ENCODE peak calls at places on chromosome 9, in four cellular contexts. O, N, K and T are unnamed samples. For H3K9me3, the result is how much of the 10 kb centered on the place peaks cover.

GRCh38 chr9:127826253-127826913 is 23.7 kb downstream of the FPGS start:
- DNase-seq in N (no peak), K (no peak), O (peak), T (no peak)

GRCh38 chr9:122978586-122978985 is 37.8 kb downstream of the RABGAP1 start:
- DNase-seq in K (no peak), N (no peak), O (no peak), T (no peak)

GRCh38 chr9:125991886-125992529 is 244.8 kb downstream of the PBX3 start:
- DNase-seq in N (no peak), O (no peak), K (no peak), T (no peak)

GRCh38 chr9:90808890-90809685 is 7.5 kb downstream of the SYK start:
- DNase-seq in K (no peak), N (no peak), O (no peak), T (no peak)

GRCh38 chr9:95724253-95724991 is 151.1 kb upstream of the ERCC6L2 start:
- DNase-seq in O (no peak), K (no peak), N (no peak), T (peak)

GRCh38 chr9:112711050-112711689 is 6.7 kb downstream of the INIP start:
- DNase-seq in N (no peak), K (no peak), O (no peak), T (peak)

GRCh38 chr9:108093773-108094675 is 604.5 kb upstream of the KLF4 start:
- DNase-seq in N (no peak), K (no peak), O (no peak), T (peak)

GRCh38 chr9:12884736-12885395 is 110.0 kb downstream of the LURAP1L start:
- DNase-seq in N (no peak), O (no peak), K (peak), T (peak)

GRCh38 chr9:36030871-36031270 is 5.8 kb upstream of the RECK start:
- DNase-seq in K (no peak), O (no peak), N (no peak), T (no peak)

GRCh38 chr9:106287108-106287631 is 575.8 kb upstream of the ZNF462 start:
- DNase-seq in N (no peak), K (no peak), O (peak), T (no peak)

DNA sequence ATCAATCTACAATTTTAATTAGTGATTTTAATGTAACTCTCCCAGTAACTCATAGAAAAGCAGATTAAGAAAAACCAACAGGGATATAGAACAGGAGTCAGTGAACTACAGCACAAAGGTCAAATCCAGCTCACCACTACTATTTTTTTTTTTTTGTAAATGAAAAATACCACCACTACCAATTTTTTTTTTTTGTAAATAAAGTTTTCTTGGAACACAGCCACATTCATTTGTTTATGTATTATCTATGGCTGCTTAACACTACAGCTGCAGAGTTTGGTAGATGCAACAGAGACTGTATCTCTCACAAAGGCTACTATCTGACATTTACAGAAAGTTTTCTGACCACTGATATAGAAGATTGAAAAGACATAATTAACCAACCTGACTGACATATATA is 11.7 kb downstream of the ZNF510 start:
- DNase-seq in O (no peak), K (no peak), N (no peak), T (no peak)
- H3K9me3 ChIP-seq in O (under half), K (under half), N (half or more), T (under half)

GRCh38 chr9:14372437-14373318 is 58.7 kb upstream of the NFIB start:
- DNase-seq in N (peak), K (peak), O (no peak), T (no peak)

GRCh38 chr9:14379280-14379679 is 65.3 kb upstream of the NFIB start:
- DNase-seq in O (no peak), N (no peak), K (no peak), T (no peak)

GRCh38 chr9:14373319-14373632 is 59.3 kb upstream of the NFIB start:
- DNase-seq in N (no peak), O (no peak), K (no peak), T (no peak)

GRCh38 chr9:14369011-14369410 is 55.1 kb upstream of the NFIB start:
- DNase-seq in O (no peak), K (no peak), N (no peak), T (no peak)

GRCh38 chr9:14373726-14374125 is 59.8 kb upstream of the NFIB start:
- DNase-seq in O (no peak), K (no peak), N (no peak), T (no peak)
- H3K4me3 ChIP-seq in O (no peak), K (no peak), N (no peak), T (no peak)

GRCh38 chr9:20271107-20271506 is 351.2 kb downstream of the MLLT3 start:
- DNase-seq in O (no peak), N (no peak), K (no peak), T (no peak)
- H3K9me3 ChIP-seq in O (under half), N (under half), K (under half), T (under half)

GRCh38 chr9:111037744-111038335 is 430 bp downstream of the LPAR1 start:
- DNase-seq in O (peak), N (peak), K (no peak), T (peak)

GRCh38 chr9:111039203-111039907 is 1.1 kb upstream of the LPAR1 start:
- DNase-seq in O (peak), K (no peak), N (no peak), T (peak)

GRCh38 chr9:111041902-111042301 is 3.6 kb upstream of the LPAR1 start:
- DNase-seq in K (no peak), O (no peak), N (no peak), T (no peak)

GRCh38 chr9:111038336-111039202 is at the start of gene LPAR1:
- DNase-seq in N (peak), K (peak), O (peak), T (peak)

DNA sequence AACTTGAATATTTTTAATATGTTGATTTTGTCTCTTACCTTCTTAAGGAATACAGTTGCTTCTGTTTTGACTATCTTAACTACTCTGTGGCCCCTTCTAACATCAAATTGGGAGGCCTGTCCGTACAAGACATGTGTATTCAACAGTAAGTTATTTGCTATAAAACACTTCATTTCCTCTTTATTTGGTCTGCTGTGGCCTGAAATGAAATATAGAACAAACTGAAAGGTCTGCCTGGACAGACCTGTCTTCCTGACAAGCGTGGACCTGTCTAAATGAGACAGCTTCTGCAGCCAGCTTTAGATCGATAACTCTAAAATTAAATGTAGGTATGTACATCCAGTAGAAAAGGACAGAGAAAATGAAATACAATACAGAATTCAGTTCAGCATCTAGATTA is 2.2 kb upstream of the LPAR1 start:
- DNase-seq in O (no peak), K (no peak), N (no peak), T (no peak)
- H3K4me3 ChIP-seq in O (no peak), K (no peak), N (no peak), T (no peak)

GRCh38 chr9:971901-972511 is 4.4 kb upstream of the DMRT3 start:
- DNase-seq in N (no peak), O (peak), K (no peak), T (peak)

GRCh38 chr9:967851-968641 is 8.4 kb upstream of the DMRT3 start:
- DNase-seq in N (no peak), O (no peak), K (no peak), T (no peak)

GRCh38 chr9:969310-969692 is 7.2 kb upstream of the DMRT3 start:
- DNase-seq in K (no peak), O (no peak), N (no peak), T (no peak)

GRCh38 chr9:970310-971002 is 6.0 kb upstream of the DMRT3 start:
- DNase-seq in O (peak), N (no peak), K (no peak), T (no peak)

GRCh38 chr9:969693-970309 is 6.7 kb upstream of the DMRT3 start:
- DNase-seq in K (no peak), N (no peak), O (peak), T (no peak)
- H3K9me3 ChIP-seq in K (under half), N (under half), O (under half), T (under half)

DNA sequence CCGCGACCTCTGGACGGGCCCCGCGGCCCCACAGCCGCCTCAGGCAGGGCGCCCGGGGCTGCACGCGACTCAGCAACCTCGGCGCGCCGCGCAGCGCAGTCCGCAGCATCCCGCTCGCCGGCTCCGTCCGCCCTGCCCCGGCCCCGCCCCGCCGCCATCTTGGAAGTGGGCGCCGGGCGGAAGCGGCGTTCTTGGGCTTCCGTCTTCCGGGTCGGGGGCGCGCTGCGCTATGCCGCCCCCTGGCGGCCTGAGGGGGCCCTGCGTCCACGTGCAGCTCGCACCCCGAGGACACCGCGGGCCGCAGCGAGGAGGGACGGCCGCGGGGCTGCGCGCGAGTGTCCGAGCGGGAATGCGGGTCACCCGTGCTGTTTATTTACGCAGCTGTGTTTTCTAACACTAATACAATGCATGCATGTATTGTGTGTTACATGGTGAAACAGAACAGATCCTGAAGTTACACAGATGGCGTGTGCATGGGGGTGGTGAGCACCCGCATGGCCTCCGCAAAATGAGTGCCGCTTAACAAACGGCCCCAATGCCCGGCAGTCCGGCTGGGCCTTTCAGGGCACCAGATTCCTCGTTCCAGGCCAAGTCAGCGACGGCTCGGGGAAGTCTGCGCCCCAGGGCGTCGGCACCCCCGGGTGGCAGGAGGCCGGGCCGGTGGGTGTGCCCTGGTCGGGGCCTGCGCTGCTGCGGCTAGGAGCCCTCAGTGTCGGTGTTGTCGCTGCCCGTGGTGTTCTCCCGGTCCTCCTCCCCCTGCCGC is at the start of gene DNLZ:
- DNase-seq in N (peak), O (peak), K (peak), T (peak)
- H3K4me3 ChIP-seq in N (peak), O (peak), K (peak), T (peak)

DNA sequence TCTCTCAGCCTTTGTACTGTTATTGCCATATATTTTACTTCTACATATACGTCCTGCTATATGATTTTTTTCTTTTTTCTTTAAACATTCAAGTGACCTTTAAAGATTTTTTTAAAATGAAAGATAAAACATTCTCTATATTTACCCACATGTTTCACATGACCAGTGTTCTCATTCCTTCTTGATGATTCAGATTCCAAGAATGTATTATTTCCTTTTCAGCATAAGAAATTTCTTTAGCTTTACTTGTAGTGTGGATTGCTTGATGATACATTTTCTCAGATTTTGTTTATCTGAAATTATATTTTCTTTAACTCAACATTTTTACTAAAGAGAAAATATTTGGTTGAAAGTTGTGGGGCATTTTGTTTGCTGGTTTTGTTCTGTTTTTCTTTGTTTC is 792.1 kb downstream of the BRINP1 start:
- DNase-seq in O (no peak), K (no peak), N (no peak), T (no peak)
- H3K9me3 ChIP-seq in O (under half), K (under half), N (under half), T (under half)

GRCh38 chr9:34664281-34665108 is 2.0 kb upstream of the CCL27 start:
- DNase-seq in K (no peak), N (peak), O (peak), T (peak)
- H3K4me3 ChIP-seq in K (peak), N (peak), O (peak), T (peak)

GRCh38 chr9:96818535-96818934 is 35.8 kb downstream of the ZNF782 start:
- DNase-seq in K (no peak), O (no peak), N (no peak), T (no peak)

GRCh38 chr9:96813607-96814006 is 35.7 kb upstream of the ZNF510 start:
- DNase-seq in K (no peak), N (no peak), O (no peak), T (no peak)

GRCh38 chr9:96817973-96818372 is 36.3 kb downstream of the ZNF782 start:
- DNase-seq in K (no peak), N (no peak), O (no peak), T (no peak)
- H3K9me3 ChIP-seq in K (under half), N (half or more), O (under half), T (under half)

GRCh38 chr9:98875536-98875935 is 68.1 kb downstream of the GALNT12 start:
- DNase-seq in N (no peak), K (no peak), O (no peak), T (no peak)
- H3K4me3 ChIP-seq in N (no peak), K (no peak), O (no peak), T (no peak)